ENCODE peak calls at places on chromosomes 16 and 17, in eight cellular contexts. One of them, this sample, is unnamed.

GRCh38 chr17:4509923-4510614 is 11.4 kb downstream of the SPNS2 start:
- DNase-seq in substantia nigra: no peak
- DNase-seq in mesenteric fat pad: no peak
- DNase-seq in T-helper 2 cell: no peak
- DNase-seq in NCI-H2029: no peak
- DNase-seq in GM12865: no peak
- DNase-seq in uterus: no peak
- DNase-seq in GM12878: no peak
- DNase-seq in this sample: no peak

GRCh38 chr17:17175917-17176316 is 30.2 kb downstream of the PLD6 start:
- DNase-seq in T-helper 2 cell: no peak
- DNase-seq in substantia nigra: no peak
- DNase-seq in mesenteric fat pad: no peak
- DNase-seq in GM12865: peak
- DNase-seq in uterus: no peak
- DNase-seq in GM12878: no peak
- DNase-seq in NCI-H2029: no peak
- DNase-seq in this sample: no peak

GRCh38 chr17:17859909-17860760 is 23.3 kb upstream of the SREBF1 start:
- DNase-seq in mesenteric fat pad: no peak
- DNase-seq in substantia nigra: peak
- DNase-seq in T-helper 2 cell: peak
- DNase-seq in NCI-H2029: peak
- DNase-seq in uterus: peak
- DNase-seq in GM12865: peak
- DNase-seq in GM12878: no peak
- DNase-seq in this sample: no peak

GRCh38 chr17:17751489-17751995 is 70.3 kb downstream of the RAI1 start:
- DNase-seq in GM12878: no peak
- DNase-seq in substantia nigra: no peak
- DNase-seq in uterus: no peak
- DNase-seq in NCI-H2029: no peak
- DNase-seq in GM12865: peak
- DNase-seq in mesenteric fat pad: no peak
- DNase-seq in T-helper 2 cell: no peak
- DNase-seq in this sample: no peak

GRCh38 chr16:69724981-69725479 is 1.3 kb downstream of the NQO1 start:
- DNase-seq in NCI-H2029: no peak
- DNase-seq in uterus: no peak
- DNase-seq in GM12878: no peak
- DNase-seq in T-helper 2 cell: no peak
- DNase-seq in substantia nigra: no peak
- DNase-seq in GM12865: no peak
- DNase-seq in mesenteric fat pad: no peak
- DNase-seq in this sample: no peak

GRCh38 chr16:55116165-55116894 is 185.7 kb downstream of the IRX5 start:
- DNase-seq in mesenteric fat pad: no peak
- DNase-seq in uterus: no peak
- DNase-seq in substantia nigra: no peak
- DNase-seq in NCI-H2029: no peak
- DNase-seq in T-helper 2 cell: no peak
- DNase-seq in GM12878: no peak
- DNase-seq in GM12865: no peak
- DNase-seq in this sample: no peak

GRCh38 chr17:72465191-72466024 is 344.6 kb downstream of the SOX9 start:
- DNase-seq in mesenteric fat pad: peak
- DNase-seq in GM12865: peak
- DNase-seq in GM12878: peak
- DNase-seq in NCI-H2029: no peak
- DNase-seq in uterus: no peak
- DNase-seq in substantia nigra: no peak
- DNase-seq in T-helper 2 cell: no peak
- DNase-seq in this sample: no peak

GRCh38 chr17:78973792-78974520 is 5.8 kb downstream of the LGALS3BP start:
- DNase-seq in substantia nigra: no peak
- DNase-seq in uterus: no peak
- DNase-seq in mesenteric fat pad: no peak
- DNase-seq in T-helper 2 cell: no peak
- DNase-seq in GM12865: no peak
- DNase-seq in GM12878: no peak
- DNase-seq in NCI-H2029: no peak
- DNase-seq in this sample: no peak

GRCh38 chr16:89046491-89046890 is 47.2 kb upstream of the ACSF3 start:
- DNase-seq in uterus: no peak
- DNase-seq in NCI-H2029: no peak
- DNase-seq in mesenteric fat pad: no peak
- DNase-seq in substantia nigra: no peak
- DNase-seq in GM12878: no peak
- DNase-seq in T-helper 2 cell: no peak
- DNase-seq in GM12865: no peak
- DNase-seq in this sample: no peak

GRCh38 chr17:81437221-81437651 is 42.0 kb downstream of the BAHCC1 start:
- DNase-seq in uterus: no peak
- DNase-seq in mesenteric fat pad: no peak
- DNase-seq in GM12878: no peak
- DNase-seq in T-helper 2 cell: no peak
- DNase-seq in GM12865: no peak
- DNase-seq in substantia nigra: no peak
- DNase-seq in NCI-H2029: no peak
- DNase-seq in this sample: no peak